ENCODE peak calls at places on chromosomes 3 and 15, in ten cellular contexts. B is esophagus muscularis mucosa, Y is breast epithelium, W is prostate gland, U is stomach, M is GM12878, R is HCT116, I is transverse colon, V is suprapubic skin, J is sigmoid colon. C is an unnamed sample.

GRCh38 chr15:45795487-45796069 is 160.7 kb downstream of the SQOR start:
- DNase-seq in W (peak; percentile 61), I (peak; percentile 48), U (peak; percentile 31), J (no peak), M (no peak), V (no peak), R (peak; percentile 47), Y (no peak), B (no peak), C (no peak)

GRCh38 chr3:190701096-190701532 is 161.4 kb downstream of the GMNC start:
- DNase-seq in U (peak; percentile 65), J (no peak), M (no peak), B (no peak), W (peak; percentile 50), V (no peak), I (peak; percentile 54), Y (no peak), R (peak; percentile 51), C (no peak)

GRCh38 chr3:197000211-197000610 is 29.4 kb downstream of the MELTF start:
- DNase-seq in Y (no peak), M (no peak), U (no peak), J (peak; percentile 42), W (no peak), V (no peak), B (no peak), I (no peak), R (no peak), C (peak; percentile 38)

GRCh38 chr3:179716811-179717210 is 64.0 kb downstream of the USP13 start:
- DNase-seq in U (no peak), B (no peak), J (no peak), W (no peak), R (no peak), M (no peak), Y (no peak), V (no peak), I (no peak), C (no peak)

GRCh38 chr3:114417682-114418081 is 123.9 kb downstream of the TIGIT start:
- DNase-seq in R (no peak), J (no peak), U (no peak), I (no peak), M (no peak), B (no peak), V (no peak), Y (no peak), W (no peak), C (no peak)

GRCh38 chr15:65310431-65311137 is 6.1 kb downstream of the RNU5B-1 start:
- DNase-seq in Y (no peak), R (no peak), U (no peak), B (no peak), W (no peak), V (no peak), I (no peak), M (no peak), J (no peak), C (peak; percentile 32)

GRCh38 chr3:170355738-170356595 is 1.5 kb upstream of the SKIL start:
- DNase-seq in J (peak; percentile 71), Y (no peak), R (no peak), W (peak; percentile 15), V (no peak), B (no peak), M (peak; percentile 66), I (peak; percentile 56), U (peak; percentile 35), C (peak; percentile 83)

GRCh38 chr15:40252438-40253178 is 13.7 kb downstream of the PAK6 start:
- DNase-seq in W (peak; percentile 54), Y (no peak), J (no peak), R (peak; percentile 42), M (no peak), I (peak; percentile 61), V (no peak), B (no peak), U (peak; percentile 70), C (peak; percentile 78)

GRCh38 chr3:65146149-65146548 is 458.3 kb upstream of the ADAMTS9 start:
- DNase-seq in J (no peak), W (no peak), I (no peak), M (no peak), B (no peak), R (no peak), Y (no peak), U (no peak), V (no peak), C (no peak)

GRCh38 chr3:88150371-88150770 is 612 bp downstream of the C3orf38 start:
- DNase-seq in U (no peak), J (no peak), Y (no peak), R (no peak), V (no peak), I (no peak), W (no peak), B (no peak), M (no peak), C (no peak)

GRCh38 chr3:194339356-194339755 is 11.8 kb downstream of the CPN2 start:
- DNase-seq in U (no peak), Y (no peak), R (no peak), W (no peak), V (no peak), M (no peak), B (no peak), J (no peak), I (no peak), C (no peak)

GRCh38 chr3:25262322-25262721 is 165.7 kb upstream of the RARB start:
- DNase-seq in W (peak; percentile 28), Y (no peak), V (no peak), J (no peak), B (no peak), R (no peak), U (no peak), M (no peak), I (no peak), C (no peak)

GRCh38 chr3:48918388-48919214 is at the start of gene ARIH2:
- DNase-seq in Y (peak; percentile 89), I (peak; percentile 94), R (peak; percentile 89), M (peak; percentile 73), B (peak; percentile 97), J (peak; percentile 96), U (peak; percentile 95), W (peak; percentile 84), V (peak; percentile 95), C (peak; percentile 98)

GRCh38 chr15:29568840-29569532 is 253.3 kb downstream of the TJP1 start:
- DNase-seq in R (peak; percentile 38), W (peak; percentile 36), J (no peak), V (no peak), Y (no peak), M (no peak), I (peak; percentile 66), B (peak; percentile 62), U (no peak), C (no peak)

GRCh38 chr3:119408243-119408950 is 55.0 kb downstream of the TMEM39A start:
- DNase-seq in B (peak; percentile 14), U (no peak), I (no peak), W (no peak), R (no peak), Y (no peak), J (no peak), V (no peak), M (peak; percentile 12), C (no peak)

DNA sequence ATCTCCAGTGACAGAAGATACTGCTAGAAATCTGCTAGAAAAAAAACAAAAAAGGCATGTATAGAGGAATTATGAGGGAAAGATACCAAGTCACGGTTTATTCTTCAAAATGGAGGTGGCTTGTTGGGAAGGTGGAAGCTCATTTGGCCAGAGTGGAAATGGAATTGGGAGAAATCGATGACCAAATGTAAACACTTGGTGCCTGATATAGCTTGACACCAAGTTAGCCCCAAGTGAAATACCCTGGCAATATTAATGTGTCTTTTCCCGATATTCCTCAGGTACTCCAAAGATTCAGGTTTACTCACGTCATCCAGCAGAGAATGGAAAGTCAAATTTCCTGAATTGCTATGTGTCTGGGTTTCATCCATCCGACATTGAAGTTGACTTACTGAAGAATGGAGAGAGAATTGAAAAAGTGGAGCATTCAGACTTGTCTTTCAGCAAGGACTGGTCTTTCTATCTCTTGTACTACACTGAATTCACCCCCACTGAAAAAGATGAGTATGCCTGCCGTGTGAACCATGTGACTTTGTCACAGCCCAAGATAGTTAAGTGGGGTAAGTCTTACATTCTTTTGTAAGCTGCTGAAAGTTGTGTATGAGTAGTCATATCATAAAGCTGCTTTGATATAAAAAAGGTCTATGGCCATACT is 4.0 kb downstream of the B2M start:
- DNase-seq in U (no peak), M (no peak), B (no peak), I (no peak), R (no peak), J (no peak), W (no peak), Y (no peak), V (no peak), C (no peak)
- H3K4me1 ChIP-seq in U (peaks cover 40% of the 10 kb centered on the region), M (peaks cover 49% of the 10 kb centered on the region), B (peaks cover 38% of the 10 kb centered on the region), I (peaks cover 16% of the 10 kb centered on the region), R (peaks cover 22% of the 10 kb centered on the region), J (peaks cover 37% of the 10 kb centered on the region), W (no peaks in the 10 kb centered on the region), Y (peaks cover 12% of the 10 kb centered on the region), V (peaks cover 57% of the 10 kb centered on the region), C (peaks cover 75% of the 10 kb centered on the region)

DNA sequence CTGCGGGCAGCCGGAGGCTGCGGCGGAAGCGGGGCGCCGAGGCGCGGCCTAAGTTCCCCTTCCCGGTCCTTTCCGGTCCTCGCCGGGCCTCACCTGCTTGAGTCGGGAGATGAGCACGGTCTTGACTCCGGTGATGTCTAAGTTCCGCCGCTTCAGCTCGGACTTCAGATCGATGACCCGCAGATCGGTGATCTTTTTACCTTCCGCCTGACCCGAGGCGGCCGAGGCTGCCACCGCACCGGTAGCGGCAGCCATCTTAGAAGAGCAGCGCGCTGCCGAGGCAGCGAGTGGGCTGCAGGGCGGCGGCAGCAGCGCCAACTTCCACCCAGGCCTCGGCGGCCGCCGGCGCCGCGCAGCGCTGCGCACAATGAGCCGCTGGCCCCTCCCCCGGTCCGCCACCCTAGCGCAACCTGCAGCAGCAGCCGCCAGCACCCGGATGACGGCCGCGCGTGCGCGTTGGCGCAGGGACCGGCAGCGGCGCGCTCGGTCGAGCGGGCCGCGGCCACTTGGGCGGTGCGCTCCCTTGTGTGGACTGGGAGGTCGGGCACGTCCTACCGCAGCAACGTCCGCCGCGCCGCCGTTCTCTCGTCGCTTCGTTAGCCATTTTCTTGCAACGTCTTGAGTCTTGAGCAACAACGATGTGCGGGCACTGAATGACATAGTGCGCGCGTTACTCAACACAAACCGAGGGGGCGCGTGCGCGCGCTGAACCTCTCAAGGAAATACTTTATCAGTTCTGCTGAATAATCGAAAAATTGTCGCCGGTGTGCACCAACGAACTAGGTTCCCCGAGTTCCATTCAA is at the start of gene SLTM:
- DNase-seq in V (peak; percentile 97), R (peak; percentile 82), Y (peak; percentile 87), I (peak; percentile 95), J (peak; percentile 97), W (peak; percentile 91), M (peak; percentile 75), U (peak; percentile 95), B (peak; percentile 98), C (peak; percentile 98)
- TF ChIP-seq POLR2A in V (peak; percentile 98), R (peak; percentile 98), Y (peak; percentile 85), I (peak; percentile 98), J (peak; percentile 83), W (peak; percentile 94), M (peak; percentile 99), U (no peak), B (peak; percentile 90), C (peak; percentile 87)

GRCh38 chr15:90870354-90871096 is 2.1 kb downstream of the FURIN start:
- DNase-seq in R (no peak), U (no peak), I (no peak), Y (no peak), J (no peak), W (no peak), V (no peak), B (no peak), M (no peak), C (no peak)
- TF ChIP-seq POLR2AphosphoS5 in R (no peak), U (no peak), I (no peak), Y (no peak), J (no peak), W (no peak), V (no peak), B (no peak), M (no peak), C (no peak)

GRCh38 chr15:86894269-86894668 is 814.6 kb downstream of the AGBL1 start:
- DNase-seq in W (no peak), U (no peak), Y (no peak), I (no peak), V (no peak), M (no peak), R (no peak), B (peak; percentile 87), J (no peak), C (no peak)
- H3K4me1 ChIP-seq in W (no peaks in the 10 kb centered on the region), U (no peaks in the 10 kb centered on the region), Y (no peaks in the 10 kb centered on the region), I (no peaks in the 10 kb centered on the region), V (no peaks in the 10 kb centered on the region), M (no peaks in the 10 kb centered on the region), R (no peaks in the 10 kb centered on the region), B (peaks cover 5% of the 10 kb centered on the region), J (peaks cover 8% of the 10 kb centered on the region), C (no peaks in the 10 kb centered on the region)

C was measured in spleen.